ENCODE peak calls at places on chromosomes 7 and 10, in seven cellular contexts. One of them, this sample, is unnamed.

GRCh38 chr10:61845196-61845949 is 56.1 kb upstream of the ARID5B start:
- DNase-seq in CD4-positive, alpha-beta memory T cell: no peak
- DNase-seq in hepatocyte: no peak
- DNase-seq in stomach: no peak
- DNase-seq in HepG2: no peak
- DNase-seq in SK-N-SH: no peak
- DNase-seq in body of pancreas: no peak
- DNase-seq in this sample: no peak

GRCh38 chr7:25246306-25246705 is 18.0 kb upstream of the NPVF start:
- DNase-seq in CD4-positive, alpha-beta memory T cell: no peak
- DNase-seq in hepatocyte: no peak
- DNase-seq in stomach: no peak
- DNase-seq in HepG2: no peak
- DNase-seq in SK-N-SH: no peak
- DNase-seq in body of pancreas: no peak
- DNase-seq in this sample: no peak

GRCh38 chr7:91557789-91558396 is 293.7 kb downstream of the FZD1 start:
- DNase-seq in CD4-positive, alpha-beta memory T cell: no peak
- DNase-seq in hepatocyte: no peak
- DNase-seq in stomach: no peak
- DNase-seq in HepG2: peak; percentile 27
- DNase-seq in SK-N-SH: no peak
- DNase-seq in body of pancreas: no peak
- DNase-seq in this sample: peak; percentile 90

GRCh38 chr10:132624847-132625839 is 87.6 kb downstream of the INPP5A start:
- DNase-seq in CD4-positive, alpha-beta memory T cell: no peak
- DNase-seq in hepatocyte: no peak
- DNase-seq in stomach: no peak
- DNase-seq in HepG2: no peak
- DNase-seq in SK-N-SH: no peak
- DNase-seq in body of pancreas: no peak
- DNase-seq in this sample: no peak

GRCh38 chr7:220151-220841 is 27.9 kb downstream of the FAM20C start:
- DNase-seq in CD4-positive, alpha-beta memory T cell: no peak
- DNase-seq in hepatocyte: no peak
- DNase-seq in stomach: no peak
- DNase-seq in HepG2: peak; percentile 45
- DNase-seq in SK-N-SH: peak; percentile 75
- DNase-seq in body of pancreas: peak; percentile 40
- DNase-seq in this sample: no peak

GRCh38 chr7:109844362-109844761 is 1246.6 kb upstream of the LRRN3 start:
- DNase-seq in CD4-positive, alpha-beta memory T cell: peak; percentile 2
- DNase-seq in hepatocyte: peak; percentile 20
- DNase-seq in stomach: no peak
- DNase-seq in HepG2: peak; percentile 5
- DNase-seq in SK-N-SH: peak; percentile 32
- DNase-seq in body of pancreas: peak; percentile 6
- DNase-seq in this sample: no peak

GRCh38 chr7:19728731-19729130 is 19.9 kb upstream of the POLR1F start:
- DNase-seq in CD4-positive, alpha-beta memory T cell: no peak
- DNase-seq in hepatocyte: no peak
- DNase-seq in stomach: no peak
- DNase-seq in HepG2: no peak
- DNase-seq in SK-N-SH: no peak
- DNase-seq in body of pancreas: no peak
- DNase-seq in this sample: no peak

GRCh38 chr7:129784783-129785456 is 167.8 kb downstream of the UBE2H start:
- DNase-seq in CD4-positive, alpha-beta memory T cell: no peak
- DNase-seq in hepatocyte: no peak
- DNase-seq in stomach: peak; percentile 35
- DNase-seq in HepG2: no peak
- DNase-seq in SK-N-SH: peak; percentile 75
- DNase-seq in body of pancreas: peak; percentile 42
- DNase-seq in this sample: no peak

GRCh38 chr10:126153686-126154628 is 234.3 kb downstream of the ADAM12 start:
- DNase-seq in CD4-positive, alpha-beta memory T cell: no peak
- DNase-seq in hepatocyte: no peak
- DNase-seq in stomach: no peak
- DNase-seq in HepG2: no peak
- DNase-seq in SK-N-SH: no peak
- DNase-seq in body of pancreas: no peak
- DNase-seq in this sample: no peak

GRCh38 chr10:64873959-64874358 is 1352.8 kb downstream of the REEP3 start:
- DNase-seq in CD4-positive, alpha-beta memory T cell: no peak
- DNase-seq in hepatocyte: no peak
- DNase-seq in stomach: no peak
- DNase-seq in HepG2: no peak
- DNase-seq in SK-N-SH: no peak
- DNase-seq in body of pancreas: no peak
- DNase-seq in this sample: no peak

GRCh38 chr10:78438094-78438906 is 404.6 kb downstream of the RPS24 start:
- DNase-seq in CD4-positive, alpha-beta memory T cell: no peak
- DNase-seq in hepatocyte: no peak
- DNase-seq in stomach: no peak
- DNase-seq in HepG2: peak; percentile 70
- DNase-seq in SK-N-SH: no peak
- DNase-seq in body of pancreas: no peak
- DNase-seq in this sample: no peak

GRCh38 chr7:19118896-19119301 is 1.5 kb upstream of the TWIST1 start:
- DNase-seq in CD4-positive, alpha-beta memory T cell: no peak
- DNase-seq in hepatocyte: no peak
- DNase-seq in stomach: no peak
- DNase-seq in HepG2: no peak
- DNase-seq in SK-N-SH: peak; percentile 57
- DNase-seq in body of pancreas: no peak
- DNase-seq in this sample: no peak

GRCh38 chr10:11684717-11685645 is 57.2 kb upstream of the ECHDC3 start:
- DNase-seq in CD4-positive, alpha-beta memory T cell: peak; percentile 81
- DNase-seq in hepatocyte: peak; percentile 78
- DNase-seq in stomach: peak; percentile 86
- DNase-seq in HepG2: no peak
- DNase-seq in SK-N-SH: no peak
- DNase-seq in body of pancreas: peak; percentile 21
- DNase-seq in this sample: peak; percentile 73

GRCh38 chr7:73904219-73905136 is 43.5 kb downstream of the TMEM270 start:
- DNase-seq in CD4-positive, alpha-beta memory T cell: no peak
- DNase-seq in hepatocyte: no peak
- DNase-seq in stomach: no peak
- DNase-seq in HepG2: no peak
- DNase-seq in SK-N-SH: peak; percentile 23
- DNase-seq in body of pancreas: no peak
- DNase-seq in this sample: no peak

GRCh38 chr10:121580276-121581116 is 17.7 kb downstream of the FGFR2 start:
- DNase-seq in CD4-positive, alpha-beta memory T cell: no peak
- DNase-seq in hepatocyte: no peak
- DNase-seq in stomach: no peak
- DNase-seq in HepG2: no peak
- DNase-seq in SK-N-SH: no peak
- DNase-seq in body of pancreas: no peak
- DNase-seq in this sample: no peak

DNA sequence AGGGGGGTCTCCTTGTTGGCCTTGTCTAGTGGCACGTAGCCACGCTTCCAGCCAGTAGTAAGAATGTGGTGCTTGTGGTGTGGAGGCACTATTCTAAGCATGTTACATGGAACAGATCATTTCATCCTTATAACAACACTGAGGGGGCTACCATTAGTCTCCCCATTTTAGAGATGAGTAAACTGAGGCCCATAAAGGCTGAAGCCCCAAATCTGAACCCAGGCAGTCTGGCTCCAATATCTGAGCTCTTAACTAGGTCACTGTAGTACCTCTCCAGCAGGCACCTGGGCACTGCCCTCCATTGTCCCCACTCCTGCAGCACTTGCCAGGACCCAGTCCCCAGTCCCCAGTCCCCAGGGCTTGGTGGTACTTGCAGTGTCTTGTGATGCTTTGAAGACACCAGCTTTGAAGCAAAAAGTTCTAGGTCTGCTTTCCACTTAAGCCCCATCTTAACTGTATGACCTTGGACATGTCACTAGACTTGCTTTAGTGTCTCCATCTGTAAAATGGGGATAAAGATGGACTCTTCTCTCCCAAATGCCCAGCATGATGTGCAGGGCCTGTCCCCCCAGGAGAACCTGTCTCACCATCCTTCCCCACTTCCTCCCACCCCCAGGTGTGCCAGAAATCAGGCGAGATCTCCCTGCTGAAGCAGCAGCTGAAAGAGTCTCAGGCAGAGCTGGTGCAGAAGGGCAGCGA is 6.4 kb downstream of the LZTS2 start:
- DNase-seq in CD4-positive, alpha-beta memory T cell: no peak
- DNase-seq in hepatocyte: no peak
- DNase-seq in stomach: no peak
- DNase-seq in HepG2: no peak
- DNase-seq in SK-N-SH: no peak
- DNase-seq in body of pancreas: no peak
- DNase-seq in this sample: no peak
- H3K4me1 ChIP-seq in CD4-positive, alpha-beta memory T cell: no peaks in the 10 kb centered on the region
- H3K4me1 ChIP-seq in hepatocyte: peaks cover 10% of the 10 kb centered on the region
- H3K4me1 ChIP-seq in stomach: peaks cover 27% of the 10 kb centered on the region
- H3K4me1 ChIP-seq in HepG2: peaks cover 53% of the 10 kb centered on the region
- H3K4me1 ChIP-seq in SK-N-SH: peaks cover 13% of the 10 kb centered on the region
- H3K4me1 ChIP-seq in body of pancreas: peaks cover 15% of the 10 kb centered on the region
- H3K4me1 ChIP-seq in this sample: peaks cover 7% of the 10 kb centered on the region

GRCh38 chr10:63156236-63156635 is 23.1 kb downstream of the NRBF2 start:
- DNase-seq in CD4-positive, alpha-beta memory T cell: no peak
- DNase-seq in hepatocyte: no peak
- DNase-seq in stomach: no peak
- DNase-seq in HepG2: no peak
- DNase-seq in SK-N-SH: no peak
- DNase-seq in body of pancreas: no peak
- DNase-seq in this sample: no peak
- H3K27ac ChIP-seq in CD4-positive, alpha-beta memory T cell: no peak overlapping the region
- H3K27ac ChIP-seq in hepatocyte: no peak overlapping the region
- H3K27ac ChIP-seq in stomach: no peak overlapping the region
- H3K27ac ChIP-seq in HepG2: no peak overlapping the region
- H3K27ac ChIP-seq in SK-N-SH: no peak overlapping the region
- H3K27ac ChIP-seq in body of pancreas: no peak overlapping the region
- H3K27ac ChIP-seq in this sample: no peak overlapping the region

GRCh38 chr10:89707372-89707771 is 6.0 kb downstream of the KIF20B start:
- DNase-seq in CD4-positive, alpha-beta memory T cell: no peak
- DNase-seq in hepatocyte: no peak
- DNase-seq in stomach: no peak
- DNase-seq in HepG2: no peak
- DNase-seq in SK-N-SH: no peak
- DNase-seq in body of pancreas: no peak
- DNase-seq in this sample: no peak
- H3K36me3 ChIP-seq in CD4-positive, alpha-beta memory T cell: peaks cover 3% of the 10 kb centered on the region
- H3K36me3 ChIP-seq in hepatocyte: no peaks in the 10 kb centered on the region
- H3K36me3 ChIP-seq in stomach: peaks cover 4% of the 10 kb centered on the region
- H3K36me3 ChIP-seq in HepG2: peaks cover 3% of the 10 kb centered on the region
- H3K36me3 ChIP-seq in SK-N-SH: peaks cover 15% of the 10 kb centered on the region
- H3K36me3 ChIP-seq in body of pancreas: no peaks in the 10 kb centered on the region
- H3K36me3 ChIP-seq in this sample: no peaks in the 10 kb centered on the region

GRCh38 chr7:23123465-23123864 is 17.9 kb downstream of the KLHL7 start:
- DNase-seq in CD4-positive, alpha-beta memory T cell: no peak
- DNase-seq in hepatocyte: no peak
- DNase-seq in stomach: no peak
- DNase-seq in HepG2: no peak
- DNase-seq in SK-N-SH: no peak
- DNase-seq in body of pancreas: no peak
- DNase-seq in this sample: no peak

GRCh38 chr7:23117841-23118240 is 12.3 kb downstream of the KLHL7 start:
- DNase-seq in CD4-positive, alpha-beta memory T cell: no peak
- DNase-seq in hepatocyte: no peak
- DNase-seq in stomach: no peak
- DNase-seq in HepG2: no peak
- DNase-seq in SK-N-SH: no peak
- DNase-seq in body of pancreas: no peak
- DNase-seq in this sample: no peak

GRCh38 chr7:23121175-23121574 is 15.6 kb downstream of the KLHL7 start:
- DNase-seq in CD4-positive, alpha-beta memory T cell: no peak
- DNase-seq in hepatocyte: no peak
- DNase-seq in stomach: no peak
- DNase-seq in HepG2: no peak
- DNase-seq in SK-N-SH: no peak
- DNase-seq in body of pancreas: no peak
- DNase-seq in this sample: no peak

GRCh38 chr7:23120106-23120505 is 14.5 kb downstream of the KLHL7 start:
- DNase-seq in CD4-positive, alpha-beta memory T cell: no peak
- DNase-seq in hepatocyte: no peak
- DNase-seq in stomach: no peak
- DNase-seq in HepG2: no peak
- DNase-seq in SK-N-SH: no peak
- DNase-seq in body of pancreas: no peak
- DNase-seq in this sample: no peak

DNA sequence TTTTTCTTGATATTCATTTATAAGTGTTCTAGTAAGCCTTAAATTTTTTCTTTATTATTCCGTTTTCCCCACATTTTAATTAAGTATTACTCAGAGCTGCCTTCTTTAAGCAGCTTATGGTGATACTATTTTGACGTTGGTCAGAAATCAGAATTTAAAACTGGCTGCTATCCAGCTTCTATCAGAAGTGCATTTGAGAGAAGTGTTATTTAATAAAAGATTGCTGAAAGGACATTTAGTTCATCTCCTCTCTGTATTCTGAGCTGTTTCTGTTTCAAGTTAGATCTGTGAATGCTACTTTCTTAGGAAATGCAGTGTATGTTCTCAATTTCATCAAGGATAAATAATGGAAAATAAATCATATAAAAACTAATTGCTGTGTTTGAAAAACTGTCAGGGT is 17.4 kb downstream of the KLHL7 start:
- DNase-seq in CD4-positive, alpha-beta memory T cell: no peak
- DNase-seq in hepatocyte: no peak
- DNase-seq in stomach: no peak
- DNase-seq in HepG2: no peak
- DNase-seq in SK-N-SH: no peak
- DNase-seq in body of pancreas: no peak
- DNase-seq in this sample: no peak
- H3K4me1 ChIP-seq in CD4-positive, alpha-beta memory T cell: no peaks in the 10 kb centered on the region
- H3K4me1 ChIP-seq in hepatocyte: no peaks in the 10 kb centered on the region
- H3K4me1 ChIP-seq in stomach: no peaks in the 10 kb centered on the region
- H3K4me1 ChIP-seq in HepG2: no peaks in the 10 kb centered on the region
- H3K4me1 ChIP-seq in SK-N-SH: no peaks in the 10 kb centered on the region
- H3K4me1 ChIP-seq in body of pancreas: peaks cover 10% of the 10 kb centered on the region
- H3K4me1 ChIP-seq in this sample: no peaks in the 10 kb centered on the region

GRCh38 chr10:76337641-76338040 is 906.2 kb downstream of the LRMDA start:
- DNase-seq in CD4-positive, alpha-beta memory T cell: no peak
- DNase-seq in hepatocyte: no peak
- DNase-seq in stomach: no peak
- DNase-seq in HepG2: no peak
- DNase-seq in SK-N-SH: no peak
- DNase-seq in body of pancreas: no peak
- DNase-seq in this sample: no peak

GRCh38 chr10:76342996-76343395 is 911.6 kb downstream of the LRMDA start:
- DNase-seq in CD4-positive, alpha-beta memory T cell: no peak
- DNase-seq in hepatocyte: no peak
- DNase-seq in stomach: no peak
- DNase-seq in HepG2: no peak
- DNase-seq in SK-N-SH: no peak
- DNase-seq in body of pancreas: no peak
- DNase-seq in this sample: no peak

GRCh38 chr10:76338187-76338586 is 906.8 kb downstream of the LRMDA start:
- DNase-seq in CD4-positive, alpha-beta memory T cell: no peak
- DNase-seq in hepatocyte: no peak
- DNase-seq in stomach: no peak
- DNase-seq in HepG2: no peak
- DNase-seq in SK-N-SH: no peak
- DNase-seq in body of pancreas: no peak
- DNase-seq in this sample: no peak

GRCh38 chr10:76336213-76336963 is 905.0 kb downstream of the LRMDA start:
- DNase-seq in CD4-positive, alpha-beta memory T cell: no peak
- DNase-seq in hepatocyte: peak; percentile 34
- DNase-seq in stomach: no peak
- DNase-seq in HepG2: peak; percentile 77
- DNase-seq in SK-N-SH: no peak
- DNase-seq in body of pancreas: peak; percentile 14
- DNase-seq in this sample: no peak

GRCh38 chr10:76341740-76342139 is 910.3 kb downstream of the LRMDA start:
- DNase-seq in CD4-positive, alpha-beta memory T cell: no peak
- DNase-seq in hepatocyte: no peak
- DNase-seq in stomach: no peak
- DNase-seq in HepG2: no peak
- DNase-seq in SK-N-SH: no peak
- DNase-seq in body of pancreas: no peak
- DNase-seq in this sample: no peak
- H3K27ac ChIP-seq in CD4-positive, alpha-beta memory T cell: no peak overlapping the region
- H3K27ac ChIP-seq in hepatocyte: no peak overlapping the region
- H3K27ac ChIP-seq in stomach: no peak overlapping the region
- H3K27ac ChIP-seq in HepG2: no peak overlapping the region
- H3K27ac ChIP-seq in SK-N-SH: no peak overlapping the region
- H3K27ac ChIP-seq in body of pancreas: no peak overlapping the region
- H3K27ac ChIP-seq in this sample: no peak overlapping the region